ENCODE peak calls at places on chromosomes 2 and 18, in ten cellular contexts. H is cardiac muscle cell, A is lung, B is tibial artery, G is heart left ventricle, V is A549, E is right cardiac atrium, D is esophagus squamous epithelium, O is tibial nerve, J is IMR-90. W is an unnamed sample. For H3K4me1, the result is how much of the 10 kb centered on the place peaks cover.

GRCh38 chr2:103788875-103789715 is 1027.3 kb downstream of the TMEM182 start:
- DNase-seq in H (peak), A (peak), B (no peak), G (peak), V (no peak), E (no peak), D (no peak), O (no peak), J (no peak), W (no peak)

GRCh38 chr2:109030870-109031480 is 42.0 kb upstream of the EDAR start:
- DNase-seq in H (no peak), A (no peak), B (no peak), G (no peak), V (no peak), E (no peak), D (no peak), O (no peak), J (no peak), W (no peak)

GRCh38 chr18:48637081-48637990 is 98.5 kb downstream of the CTIF start:
- DNase-seq in H (no peak), A (no peak), B (no peak), G (no peak), V (no peak), E (no peak), D (no peak), O (no peak), J (no peak), W (no peak)

GRCh38 chr18:63444567-63444966 is 22.3 kb upstream of the VPS4B start:
- DNase-seq in H (no peak), A (no peak), B (peak), G (no peak), V (no peak), E (no peak), D (no peak), O (no peak), J (peak), W (peak)

GRCh38 chr2:64945973-64946736 is 43.0 kb upstream of the SLC1A4 start:
- DNase-seq in H (no peak), A (no peak), B (no peak), G (no peak), V (no peak), E (no peak), D (peak), O (no peak), J (peak), W (no peak)

GRCh38 chr2:134713606-134714005 is 5.2 kb downstream of the TMEM163 start:
- DNase-seq in H (no peak), A (no peak), B (no peak), G (no peak), V (no peak), E (no peak), D (no peak), O (no peak), J (no peak), W (no peak)

GRCh38 chr2:215189393-215189792 is 51.0 kb upstream of the ABCA12 start:
- DNase-seq in H (no peak), A (no peak), B (no peak), G (no peak), V (no peak), E (no peak), D (no peak), O (no peak), J (no peak), W (no peak)

GRCh38 chr2:28507806-28508764 is 12.2 kb downstream of the PLB1 start:
- DNase-seq in H (no peak), A (no peak), B (no peak), G (no peak), V (peak), E (no peak), D (no peak), O (no peak), J (peak), W (no peak)

GRCh38 chr2:171626949-171627348 is 60.3 kb upstream of the DYNC1I2 start:
- DNase-seq in H (no peak), A (no peak), B (no peak), G (no peak), V (no peak), E (no peak), D (no peak), O (no peak), J (no peak), W (no peak)

GRCh38 chr2:230824406-230824978 is 40.2 kb upstream of the ITM2C start:
- DNase-seq in H (peak), A (peak), B (no peak), G (peak), V (peak), E (peak), D (no peak), O (no peak), J (peak), W (peak)

GRCh38 chr2:38750011-38750792 is 959 bp downstream of the SRSF7 start:
- DNase-seq in H (peak), A (peak), B (peak), G (peak), V (no peak), E (peak), D (no peak), O (peak), J (peak), W (peak)

GRCh38 chr2:232021881-232022280 is 60.4 kb downstream of the DIS3L2 start:
- DNase-seq in H (no peak), A (no peak), B (no peak), G (no peak), V (no peak), E (no peak), D (no peak), O (no peak), J (no peak), W (no peak)

GRCh38 chr2:42089340-42089925 is 41.6 kb downstream of the PKDCC start:
- DNase-seq in H (peak), A (peak), B (peak), G (peak), V (peak), E (peak), D (peak), O (no peak), J (peak), W (peak)

GRCh38 chr2:219420687-219421086 is 2.5 kb downstream of the DES start:
- DNase-seq in H (no peak), A (no peak), B (no peak), G (no peak), V (no peak), E (no peak), D (no peak), O (no peak), J (no peak), W (no peak)

GRCh38 chr2:1406434-1406833 is 6.8 kb upstream of the TPO start:
- DNase-seq in H (no peak), A (no peak), B (no peak), G (no peak), V (no peak), E (no peak), D (no peak), O (no peak), J (no peak), W (no peak)

GRCh38 chr2:15073639-15074038 is 441.1 kb downstream of the LRATD1 start:
- DNase-seq in H (no peak), A (no peak), B (no peak), G (no peak), V (no peak), E (no peak), D (no peak), O (no peak), J (no peak), W (no peak)

GRCh38 chr2:217142649-217143266 is 282.9 kb upstream of the TNP1 start:
- DNase-seq in H (no peak), A (no peak), B (no peak), G (no peak), V (no peak), E (no peak), D (no peak), O (no peak), J (no peak), W (no peak)

GRCh38 chr18:23716516-23716915 is 27.3 kb downstream of the LAMA3 start:
- DNase-seq in H (no peak), A (no peak), B (no peak), G (no peak), V (no peak), E (no peak), D (no peak), O (no peak), J (peak), W (peak)

GRCh38 chr2:15820283-15820591 is 120.1 kb upstream of the MYCN start:
- DNase-seq in H (no peak), A (no peak), B (no peak), G (no peak), V (no peak), E (no peak), D (no peak), O (no peak), J (no peak), W (no peak)

GRCh38 chr2:42153944-42154593 is 15.1 kb upstream of the EML4 start:
- DNase-seq in H (no peak), A (no peak), B (no peak), G (no peak), V (no peak), E (no peak), D (no peak), O (no peak), J (no peak), W (no peak)

GRCh38 chr2:221572180-221572820 is at the start of gene EPHA4:
- DNase-seq in H (peak), A (peak), B (peak), G (peak), V (peak), E (peak), D (no peak), O (peak), J (peak), W (peak)

GRCh38 chr2:196233033-196233807 is 61.8 kb upstream of the STK17B start:
- DNase-seq in H (no peak), A (peak), B (peak), G (no peak), V (peak), E (no peak), D (no peak), O (no peak), J (peak), W (peak)

GRCh38 chr2:9800975-9801723 is 42.1 kb upstream of the TAF1B start:
- DNase-seq in H (no peak), A (peak), B (no peak), G (no peak), V (no peak), E (peak), D (no peak), O (peak), J (peak), W (peak)

GRCh38 chr2:190891370-190891769 is 10.7 kb downstream of the GLS start:
- DNase-seq in H (no peak), A (no peak), B (no peak), G (no peak), V (no peak), E (no peak), D (no peak), O (no peak), J (no peak), W (no peak)

GRCh38 chr18:76859474-76860339 is 37.4 kb downstream of the ZNF236 start:
- DNase-seq in H (no peak), A (no peak), B (no peak), G (no peak), V (no peak), E (no peak), D (no peak), O (no peak), J (no peak), W (no peak)

GRCh38 chr2:121372756-121373353 is 87.9 kb upstream of the TFCP2L1 start:
- DNase-seq in H (no peak), A (no peak), B (no peak), G (no peak), V (no peak), E (no peak), D (no peak), O (no peak), J (no peak), W (no peak)

GRCh38 chr18:55236150-55236931 is 277.1 kb upstream of the CCDC68 start:
- DNase-seq in H (no peak), A (no peak), B (peak), G (no peak), V (no peak), E (peak), D (no peak), O (no peak), J (peak), W (peak)

GRCh38 chr2:113126845-113127645 is at the start of gene IL1RN:
- DNase-seq in H (no peak), A (peak), B (peak), G (peak), V (no peak), E (peak), D (no peak), O (no peak), J (no peak), W (no peak)

GRCh38 chr18:21672868-21673267 is 31.7 kb downstream of the ABHD3 start:
- DNase-seq in H (no peak), A (no peak), B (no peak), G (peak), V (peak), E (no peak), D (no peak), O (no peak), J (peak), W (no peak)

GRCh38 chr18:68177807-68178702 is 536.9 kb downstream of the TMX3 start:
- DNase-seq in H (no peak), A (no peak), B (no peak), G (no peak), V (no peak), E (no peak), D (no peak), O (no peak), J (peak), W (peak)

GRCh38 chr2:233837694-233838229 is 16.6 kb downstream of the HJURP start:
- DNase-seq in H (no peak), A (no peak), B (no peak), G (peak), V (no peak), E (no peak), D (no peak), O (no peak), J (no peak), W (no peak)

GRCh38 chr2:83844490-83844889 is 614.6 kb downstream of the SUCLG1 start:
- DNase-seq in H (no peak), A (no peak), B (no peak), G (no peak), V (no peak), E (no peak), D (no peak), O (no peak), J (no peak), W (no peak)

GRCh38 chr2:18781541-18782280 is 192.3 kb upstream of the NT5C1B start:
- DNase-seq in H (no peak), A (no peak), B (no peak), G (no peak), V (no peak), E (no peak), D (no peak), O (no peak), J (no peak), W (no peak)

GRCh38 chr18:36139251-36139650 is 9.6 kb downstream of the ELP2 start:
- DNase-seq in H (no peak), A (no peak), B (no peak), G (no peak), V (no peak), E (no peak), D (no peak), O (no peak), J (no peak), W (no peak)

GRCh38 chr2:120734930-120735611 is 597 bp upstream of the GLI2 start:
- DNase-seq in H (peak), A (no peak), B (no peak), G (peak), V (no peak), E (no peak), D (no peak), O (no peak), J (peak), W (peak)

GRCh38 chr18:75227535-75227934 is 16.9 kb downstream of the TSHZ1 start:
- DNase-seq in H (no peak), A (no peak), B (no peak), G (no peak), V (no peak), E (no peak), D (no peak), O (no peak), J (no peak), W (peak)

GRCh38 chr18:75230210-75231052 is 19.8 kb downstream of the TSHZ1 start:
- DNase-seq in H (no peak), A (no peak), B (no peak), G (no peak), V (no peak), E (no peak), D (no peak), O (no peak), J (no peak), W (no peak)

GRCh38 chr18:75229437-75229836 is 18.8 kb downstream of the TSHZ1 start:
- DNase-seq in H (no peak), A (no peak), B (no peak), G (no peak), V (no peak), E (no peak), D (no peak), O (no peak), J (no peak), W (no peak)

GRCh38 chr18:75228967-75229366 is 18.4 kb downstream of the TSHZ1 start:
- DNase-seq in H (no peak), A (no peak), B (no peak), G (no peak), V (no peak), E (no peak), D (no peak), O (no peak), J (no peak), W (no peak)

GRCh38 chr18:75231053-75231406 is 20.4 kb downstream of the TSHZ1 start:
- DNase-seq in H (no peak), A (no peak), B (no peak), G (no peak), V (no peak), E (no peak), D (no peak), O (no peak), J (no peak), W (no peak)
- H3K4me1 ChIP-seq in H (under half), A (under half), B (under half), G (half or more), V (under half), E (under half), D (under half), O (under half), J (under half), W (under half)

GRCh38 chr2:30147196-30147714 is 448 bp downstream of the YPEL5 start:
- DNase-seq in H (peak), A (no peak), B (no peak), G (no peak), V (no peak), E (no peak), D (no peak), O (no peak), J (no peak), W (no peak)

GRCh38 chr2:30147715-30148611 is 1.2 kb downstream of the YPEL5 start:
- DNase-seq in H (peak), A (peak), B (peak), G (peak), V (peak), E (peak), D (no peak), O (peak), J (peak), W (peak)

GRCh38 chr2:30149976-30150375 is 3.2 kb downstream of the YPEL5 start:
- DNase-seq in H (no peak), A (no peak), B (no peak), G (no peak), V (no peak), E (no peak), D (no peak), O (no peak), J (no peak), W (no peak)

GRCh38 chr2:30149513-30149912 is 2.7 kb downstream of the YPEL5 start:
- DNase-seq in H (peak), A (no peak), B (no peak), G (no peak), V (no peak), E (no peak), D (no peak), O (no peak), J (no peak), W (peak)

GRCh38 chr2:30148850-30149249 is 2.0 kb downstream of the YPEL5 start:
- DNase-seq in H (no peak), A (no peak), B (no peak), G (no peak), V (no peak), E (no peak), D (no peak), O (no peak), J (no peak), W (no peak)
- H3K4me1 ChIP-seq in H (under half), A (under half), B (under half), G (half or more), V (under half), E (under half), D (under half), O (under half), J (under half), W (under half)

GRCh38 chr2:101517753-101518152 is 42.8 kb upstream of the RFX8 start:
- DNase-seq in H (no peak), A (no peak), B (no peak), G (no peak), V (peak), E (no peak), D (no peak), O (no peak), J (peak), W (peak)
- H3K4me1 ChIP-seq in H (under half), A (under half), B (under half), G (under half), V (under half), E (under half), D (under half), O (under half), J (under half), W (under half)

DNA sequence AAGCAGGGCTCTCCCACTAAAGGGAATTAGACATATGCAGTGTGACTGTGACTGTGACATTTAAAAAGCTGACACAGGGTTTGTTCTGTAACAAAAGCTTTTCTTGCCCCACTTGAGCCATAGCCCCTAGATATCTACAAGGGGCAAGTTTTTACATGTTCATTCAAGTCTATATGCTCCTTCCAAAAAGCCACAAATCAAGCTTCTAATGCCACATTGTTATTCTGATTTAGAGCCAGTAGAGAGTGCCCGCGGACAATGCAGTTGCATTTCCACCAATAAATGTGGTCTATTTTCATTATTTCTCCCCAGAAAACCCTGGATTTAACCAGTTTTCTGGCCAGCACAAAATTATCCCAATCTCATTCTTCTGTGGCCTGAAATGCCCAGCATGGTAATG is 9.9 kb downstream of the ARHGAP25 start:
- DNase-seq in H (no peak), A (no peak), B (no peak), G (no peak), V (no peak), E (no peak), D (no peak), O (no peak), J (no peak), W (no peak)
- H3K4me1 ChIP-seq in H (under half), A (under half), B (under half), G (under half), V (under half), E (under half), D (under half), O (under half), J (under half), W (under half)

GRCh38 chr2:66494708-66495107 is 59.8 kb downstream of the MEIS1 start:
- DNase-seq in H (no peak), A (peak), B (peak), G (peak), V (no peak), E (peak), D (no peak), O (no peak), J (peak), W (peak)

GRCh38 chr2:66490588-66491001 is 55.7 kb downstream of the MEIS1 start:
- DNase-seq in H (no peak), A (no peak), B (no peak), G (no peak), V (no peak), E (no peak), D (no peak), O (no peak), J (peak), W (peak)

GRCh38 chr2:66488946-66489345 is 54.0 kb downstream of the MEIS1 start:
- DNase-seq in H (no peak), A (no peak), B (no peak), G (no peak), V (no peak), E (no peak), D (no peak), O (no peak), J (no peak), W (no peak)

GRCh38 chr2:66489433-66489832 is 54.5 kb downstream of the MEIS1 start:
- DNase-seq in H (peak), A (no peak), B (no peak), G (no peak), V (no peak), E (no peak), D (no peak), O (no peak), J (no peak), W (no peak)
- H3K4me1 ChIP-seq in H (half or more), A (under half), B (under half), G (under half), V (under half), E (under half), D (under half), O (under half), J (under half), W (under half)

GRCh38 chr2:235550378-235550760 is 56.5 kb downstream of the AGAP1 start:
- DNase-seq in H (no peak), A (no peak), B (no peak), G (no peak), V (no peak), E (no peak), D (no peak), O (no peak), J (no peak), W (no peak)
- H3K4me1 ChIP-seq in H (under half), A (under half), B (under half), G (under half), V (under half), E (under half), D (under half), O (under half), J (under half), W (under half)

GRCh38 chr2:144947709-144948037 is 427.8 kb upstream of the ZEB2 start:
- DNase-seq in H (no peak), A (no peak), B (no peak), G (no peak), V (no peak), E (no peak), D (no peak), O (no peak), J (no peak), W (no peak)
- H3K4me1 ChIP-seq in H (under half), A (under half), B (under half), G (under half), V (half or more), E (under half), D (under half), O (under half), J (under half), W (under half)

GRCh38 chr2:20617081-20617575 is 33.8 kb downstream of the HS1BP3 start:
- DNase-seq in H (peak), A (peak), B (peak), G (peak), V (no peak), E (peak), D (no peak), O (peak), J (no peak), W (no peak)
- H3K4me1 ChIP-seq in H (under half), A (under half), B (half or more), G (half or more), V (under half), E (half or more), D (half or more), O (half or more), J (under half), W (half or more)

GRCh38 chr2:130346041-130346740 is 3.5 kb downstream of the IMP4 start:
- DNase-seq in H (no peak), A (no peak), B (no peak), G (no peak), V (no peak), E (no peak), D (no peak), O (no peak), J (no peak), W (no peak)
- H3K4me1 ChIP-seq in H (under half), A (under half), B (under half), G (under half), V (under half), E (under half), D (under half), O (under half), J (under half), W (under half)

W was measured in adipocyte.